ENCODE peak calls at places on chromosomes 3 and 15, in four cellular contexts. One of them, this sample, is unnamed. For H3K9me3, the result is how much of the 10 kb centered on the place peaks cover.

GRCh38 chr3:125316949-125317348 is 58.2 kb downstream of the ZNF148 start:
- DNase-seq in aorta: no peak
- DNase-seq in Panc1: no peak
- DNase-seq in colonic mucosa: no peak
- DNase-seq in this sample: no peak

GRCh38 chr15:95296626-95297025 is 1033.9 kb upstream of the NR2F2 start:
- DNase-seq in aorta: no peak
- DNase-seq in colonic mucosa: no peak
- DNase-seq in Panc1: no peak
- DNase-seq in this sample: no peak

GRCh38 chr3:123295901-123296250 is 94.1 kb downstream of the SEC22A start:
- DNase-seq in colonic mucosa: no peak
- DNase-seq in aorta: no peak
- DNase-seq in Panc1: no peak
- DNase-seq in this sample: no peak

GRCh38 chr3:31724681-31725080 is 192.0 kb downstream of the STT3B start:
- DNase-seq in aorta: no peak
- DNase-seq in Panc1: no peak
- DNase-seq in colonic mucosa: no peak
- DNase-seq in this sample: no peak

GRCh38 chr3:170584585-170585007 is 1.3 kb downstream of the SLC7A14 start:
- DNase-seq in Panc1: no peak
- DNase-seq in colonic mucosa: peak
- DNase-seq in aorta: peak
- DNase-seq in this sample: no peak

GRCh38 chr15:52013151-52013791 is 5.7 kb upstream of the MAPK6 start:
- DNase-seq in colonic mucosa: no peak
- DNase-seq in Panc1: peak
- DNase-seq in aorta: no peak
- DNase-seq in this sample: no peak

GRCh38 chr15:48355377-48355776 is 24.1 kb downstream of the DUT start:
- DNase-seq in aorta: no peak
- DNase-seq in colonic mucosa: no peak
- DNase-seq in Panc1: no peak
- DNase-seq in this sample: no peak

GRCh38 chr15:38193496-38193895 is 59.1 kb upstream of the SPRED1 start:
- DNase-seq in aorta: no peak
- DNase-seq in colonic mucosa: no peak
- DNase-seq in Panc1: no peak
- DNase-seq in this sample: no peak

GRCh38 chr3:186268616-186269448 is 93.2 kb downstream of the DGKG start:
- DNase-seq in colonic mucosa: no peak
- DNase-seq in aorta: no peak
- DNase-seq in Panc1: no peak
- DNase-seq in this sample: no peak

GRCh38 chr3:169218314-169218983 is 445.1 kb downstream of the MECOM start:
- DNase-seq in Panc1: no peak
- DNase-seq in aorta: peak
- DNase-seq in colonic mucosa: peak
- DNase-seq in this sample: no peak

GRCh38 chr3:174242311-174243041 is 616.7 kb upstream of the NAALADL2 start:
- DNase-seq in aorta: peak
- DNase-seq in colonic mucosa: no peak
- DNase-seq in Panc1: no peak
- DNase-seq in this sample: no peak

GRCh38 chr3:113834983-113835382 is 3.6 kb upstream of the GRAMD1C start:
- DNase-seq in aorta: no peak
- DNase-seq in colonic mucosa: no peak
- DNase-seq in Panc1: no peak
- DNase-seq in this sample: no peak

GRCh38 chr3:150238995-150239612 is 169.0 kb upstream of the TSC22D2 start:
- DNase-seq in aorta: no peak
- DNase-seq in colonic mucosa: peak
- DNase-seq in Panc1: no peak
- DNase-seq in this sample: no peak

GRCh38 chr15:92322566-92323355 is 70.9 kb upstream of the ST8SIA2 start:
- DNase-seq in Panc1: no peak
- DNase-seq in colonic mucosa: no peak
- DNase-seq in aorta: no peak
- DNase-seq in this sample: no peak

GRCh38 chr3:137294139-137294538 is 336.4 kb downstream of the IL20RB start:
- DNase-seq in aorta: no peak
- DNase-seq in Panc1: no peak
- DNase-seq in colonic mucosa: no peak
- DNase-seq in this sample: no peak

GRCh38 chr3:148512648-148513047 is 185.1 kb upstream of the AGTR1 start:
- DNase-seq in colonic mucosa: no peak
- DNase-seq in Panc1: no peak
- DNase-seq in aorta: no peak
- DNase-seq in this sample: no peak

GRCh38 chr3:134059680-134060560 is 30.2 kb upstream of the SLCO2A1 start:
- DNase-seq in Panc1: no peak
- DNase-seq in colonic mucosa: peak
- DNase-seq in aorta: no peak
- DNase-seq in this sample: no peak

GRCh38 chr3:31802981-31803380 is 178.1 kb downstream of the OSBPL10 start:
- DNase-seq in colonic mucosa: no peak
- DNase-seq in Panc1: no peak
- DNase-seq in aorta: no peak
- DNase-seq in this sample: no peak

GRCh38 chr15:94395626-94396025 is 164.3 kb downstream of the MCTP2 start:
- DNase-seq in colonic mucosa: no peak
- DNase-seq in aorta: no peak
- DNase-seq in Panc1: no peak
- DNase-seq in this sample: no peak

GRCh38 chr3:51778554-51778953 is 483 bp downstream of the IQCF6 start:
- DNase-seq in colonic mucosa: no peak
- DNase-seq in Panc1: no peak
- DNase-seq in aorta: no peak
- DNase-seq in this sample: no peak

GRCh38 chr3:57048052-57048671 is 12.3 kb upstream of the SPATA12 start:
- DNase-seq in aorta: peak
- DNase-seq in colonic mucosa: peak
- DNase-seq in Panc1: no peak
- DNase-seq in this sample: no peak

GRCh38 chr15:63672369-63672768 is 75.2 kb downstream of the FBXL22 start:
- DNase-seq in colonic mucosa: no peak
- DNase-seq in Panc1: no peak
- DNase-seq in aorta: no peak
- DNase-seq in this sample: no peak

GRCh38 chr3:127746400-127747057 is 73.8 kb downstream of the ABTB1 start:
- DNase-seq in colonic mucosa: peak
- DNase-seq in Panc1: no peak
- DNase-seq in aorta: no peak
- DNase-seq in this sample: no peak

GRCh38 chr3:96779810-96780209 is 34.6 kb upstream of the EPHA6 start:
- DNase-seq in Panc1: no peak
- DNase-seq in colonic mucosa: no peak
- DNase-seq in aorta: no peak
- DNase-seq in this sample: no peak

DNA sequence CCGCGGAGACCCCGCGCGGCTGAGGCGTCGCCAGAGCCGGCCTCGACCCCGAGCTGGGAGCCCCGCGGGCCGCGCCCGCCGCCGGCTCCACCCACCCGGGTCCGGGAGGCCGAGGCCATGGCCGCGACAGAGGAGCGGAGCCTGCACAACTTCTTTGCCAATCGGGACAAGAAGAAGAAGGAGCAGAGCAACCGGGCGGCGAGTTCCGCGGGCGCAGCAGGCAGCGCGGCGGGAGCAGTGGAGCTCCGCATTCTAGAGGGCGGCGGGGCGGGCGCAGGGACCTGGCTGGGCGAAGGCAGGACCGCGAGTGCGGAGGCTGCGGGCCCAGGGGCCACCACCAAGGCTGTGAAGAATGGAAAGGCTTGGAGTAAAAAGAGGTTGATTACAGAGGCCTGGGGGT is 37.6 kb upstream of the EPHA6 start:
- DNase-seq in Panc1: no peak
- DNase-seq in colonic mucosa: no peak
- DNase-seq in aorta: no peak
- DNase-seq in this sample: no peak
- H3K9me3 ChIP-seq in Panc1: under half
- H3K9me3 ChIP-seq in colonic mucosa: under half
- H3K9me3 ChIP-seq in aorta: under half
- H3K9me3 ChIP-seq in this sample: under half

DNA sequence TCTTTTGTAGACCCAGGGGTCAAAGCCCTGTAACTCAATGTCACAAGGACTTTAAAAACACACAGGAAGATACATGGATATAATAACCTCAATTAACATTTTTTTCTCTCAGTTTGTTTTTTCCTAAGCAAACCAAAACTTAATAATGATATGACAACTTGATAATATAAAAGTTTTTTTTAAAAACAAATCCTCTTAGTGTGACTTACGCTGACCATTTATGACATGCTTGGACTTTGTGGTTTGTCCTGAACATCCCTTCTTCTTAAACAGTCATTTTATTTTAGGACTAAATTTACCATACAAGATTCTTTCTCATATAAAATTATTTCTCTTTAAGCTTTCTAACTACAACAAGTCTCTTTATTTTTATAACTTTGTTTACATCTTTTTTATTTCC is 25.4 kb upstream of the FAM3D start:
- DNase-seq in Panc1: no peak
- DNase-seq in aorta: no peak
- DNase-seq in colonic mucosa: no peak
- DNase-seq in this sample: no peak
- H3K9me3 ChIP-seq in Panc1: under half
- H3K9me3 ChIP-seq in aorta: under half
- H3K9me3 ChIP-seq in colonic mucosa: under half
- H3K9me3 ChIP-seq in this sample: under half

DNA sequence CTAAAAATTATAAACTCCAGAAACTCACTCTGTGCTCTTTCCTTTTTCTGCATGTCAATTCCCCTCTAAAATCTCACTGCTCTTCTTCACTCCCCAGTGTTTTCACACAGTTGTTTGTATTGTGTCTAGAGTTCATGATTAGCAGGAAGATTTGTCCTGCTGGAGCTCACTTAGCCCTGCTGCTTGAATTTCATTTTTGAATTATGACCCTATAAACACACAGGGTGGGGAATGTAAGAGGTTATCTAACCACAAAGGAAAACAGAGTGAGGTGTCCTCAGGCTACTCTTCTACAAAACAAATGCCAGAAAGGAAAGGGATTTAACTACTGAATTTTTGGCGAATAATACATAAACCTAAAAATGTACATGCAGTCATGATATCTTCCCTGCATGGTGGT is 215.2 kb upstream of the CNTN4 start:
- DNase-seq in Panc1: no peak
- DNase-seq in aorta: no peak
- DNase-seq in colonic mucosa: no peak
- DNase-seq in this sample: no peak
- H3K9me3 ChIP-seq in Panc1: under half
- H3K9me3 ChIP-seq in aorta: under half
- H3K9me3 ChIP-seq in colonic mucosa: under half
- H3K9me3 ChIP-seq in this sample: under half

GRCh38 chr3:152272771-152273242 is 4.1 kb downstream of the MBNL1 start:
- DNase-seq in Panc1: peak
- DNase-seq in aorta: no peak
- DNase-seq in colonic mucosa: no peak
- DNase-seq in this sample: no peak
- H3K9me3 ChIP-seq in Panc1: under half
- H3K9me3 ChIP-seq in aorta: under half
- H3K9me3 ChIP-seq in colonic mucosa: under half
- H3K9me3 ChIP-seq in this sample: under half

GRCh38 chr15:20358781-20359414 is 182.7 kb downstream of the GOLGA6L6 start:
- DNase-seq in aorta: no peak
- DNase-seq in Panc1: no peak
- DNase-seq in colonic mucosa: no peak
- DNase-seq in this sample: no peak

GRCh38 chr15:20358066-20358780 is 183.4 kb downstream of the GOLGA6L6 start:
- DNase-seq in aorta: peak
- DNase-seq in colonic mucosa: no peak
- DNase-seq in Panc1: no peak
- DNase-seq in this sample: no peak

GRCh38 chr15:20355256-20355868 is 186.2 kb downstream of the GOLGA6L6 start:
- DNase-seq in colonic mucosa: no peak
- DNase-seq in Panc1: no peak
- DNase-seq in aorta: no peak
- DNase-seq in this sample: no peak

GRCh38 chr15:20356444-20357138 is 185.0 kb downstream of the GOLGA6L6 start:
- DNase-seq in colonic mucosa: no peak
- DNase-seq in Panc1: peak
- DNase-seq in aorta: peak
- DNase-seq in this sample: peak

GRCh38 chr15:20357139-20358065 is 184.2 kb downstream of the GOLGA6L6 start:
- DNase-seq in colonic mucosa: no peak
- DNase-seq in Panc1: no peak
- DNase-seq in aorta: peak
- DNase-seq in this sample: no peak
- H3K9me3 ChIP-seq in colonic mucosa: under half
- H3K9me3 ChIP-seq in Panc1: under half
- H3K9me3 ChIP-seq in aorta: under half
- H3K9me3 ChIP-seq in this sample: under half

GRCh38 chr3:26108846-26109489 is 319.1 kb downstream of the OXSM start:
- DNase-seq in aorta: no peak
- DNase-seq in Panc1: no peak
- DNase-seq in colonic mucosa: no peak
- DNase-seq in this sample: no peak
- H3K9me3 ChIP-seq in aorta: under half
- H3K9me3 ChIP-seq in Panc1: under half
- H3K9me3 ChIP-seq in colonic mucosa: under half
- H3K9me3 ChIP-seq in this sample: under half